ENCODE peak calls at places on chromosomes 11 and 22, in six cellular contexts. U is stomach, Q is right atrium auricular region, Z is testis, C is lower lobe of right lung, K is MM.1S. N is an unnamed sample.

GRCh38 chr11:72491001-72491400 is 56.7 kb upstream of the CLPB start:
- DNase-seq in U (no peak), Q (no peak), Z (no peak), C (no peak), K (no peak), N (no peak)

GRCh38 chr11:57785072-57785471 is 23.5 kb downstream of the CTNND1 start:
- DNase-seq in U (no peak), Q (no peak), Z (no peak), C (no peak), K (no peak), N (no peak)

GRCh38 chr22:33921576-33922181 is 1.4 kb upstream of the LARGE1 start:
- DNase-seq in U (peak), Q (peak), Z (peak), C (peak), K (peak), N (peak)

GRCh38 chr11:69460540-69461257 is 20.8 kb upstream of the LINC01488 start:
- DNase-seq in U (no peak), Q (no peak), Z (no peak), C (peak), K (no peak), N (no peak)

GRCh38 chr11:363948-364761 is 5.1 kb upstream of the B4GALNT4 start:
- DNase-seq in U (peak), Q (no peak), Z (no peak), C (peak), K (peak), N (peak)

GRCh38 chr11:132072044-132072879 is 701.8 kb downstream of the NTM start:
- DNase-seq in U (no peak), Q (no peak), Z (no peak), C (no peak), K (no peak), N (no peak)

GRCh38 chr22:31692186-31692886 is 30.3 kb upstream of the PISD start:
- DNase-seq in U (no peak), Q (no peak), Z (no peak), C (no peak), K (no peak), N (no peak)

GRCh38 chr11:131025020-131025419 is 108.7 kb upstream of the SNX19 start:
- DNase-seq in U (no peak), Q (no peak), Z (no peak), C (no peak), K (no peak), N (peak)

GRCh38 chr22:32746715-32747114 is 54.8 kb upstream of the TIMP3 start:
- DNase-seq in U (no peak), Q (no peak), Z (peak), C (no peak), K (no peak), N (no peak)

GRCh38 chr11:17014321-17014773 is at the start of gene PLEKHA7:
- DNase-seq in U (peak), Q (no peak), Z (no peak), C (no peak), K (no peak), N (peak)

GRCh38 chr11:124961972-124962609 is 8.1 kb downstream of the CCDC15 start:
- DNase-seq in U (no peak), Q (no peak), Z (no peak), C (no peak), K (peak), N (no peak)

GRCh38 chr22:40449676-40450035 is 79.3 kb downstream of the SGSM3 start:
- DNase-seq in U (no peak), Q (no peak), Z (no peak), C (no peak), K (no peak), N (no peak)

GRCh38 chr11:69297926-69298777 is 4.2 kb downstream of the MYEOV start:
- DNase-seq in U (peak), Q (peak), Z (peak), C (peak), K (peak), N (no peak)

GRCh38 chr11:45098929-45099328 is 47.5 kb upstream of the PRDM11 start:
- DNase-seq in U (no peak), Q (peak), Z (no peak), C (no peak), K (no peak), N (no peak)

GRCh38 chr11:73404048-73404447 is 27.8 kb downstream of the RELT start:
- DNase-seq in U (peak), Q (no peak), Z (peak), C (peak), K (no peak), N (peak)

GRCh38 chr11:34345991-34346480 is 11.8 kb downstream of the ABTB2 start:
- DNase-seq in U (no peak), Q (peak), Z (peak), C (no peak), K (no peak), N (no peak)

GRCh38 chr11:101158119-101158518 is 28.5 kb upstream of the PGR start:
- DNase-seq in U (no peak), Q (no peak), Z (no peak), C (no peak), K (no peak), N (no peak)

GRCh38 chr11:20474176-20474950 is 86.8 kb downstream of the PRMT3 start:
- DNase-seq in U (no peak), Q (no peak), Z (no peak), C (no peak), K (no peak), N (peak)

GRCh38 chr22:46569848-46570695 is 32.7 kb upstream of the CELSR1 start:
- DNase-seq in U (no peak), Q (no peak), Z (no peak), C (peak), K (no peak), N (peak)

GRCh38 chr11:15933896-15934625 is 422.3 kb downstream of the SOX6 start:
- DNase-seq in U (no peak), Q (peak), Z (no peak), C (no peak), K (no peak), N (peak)

GRCh38 chr11:79081441-79082124 is 359.2 kb downstream of the TENM4 start:
- DNase-seq in U (no peak), Q (no peak), Z (no peak), C (no peak), K (no peak), N (no peak)

GRCh38 chr11:71244116-71244815 is 8.1 kb downstream of the SHANK2 start:
- DNase-seq in U (peak), Q (no peak), Z (no peak), C (no peak), K (no peak), N (peak)

DNA sequence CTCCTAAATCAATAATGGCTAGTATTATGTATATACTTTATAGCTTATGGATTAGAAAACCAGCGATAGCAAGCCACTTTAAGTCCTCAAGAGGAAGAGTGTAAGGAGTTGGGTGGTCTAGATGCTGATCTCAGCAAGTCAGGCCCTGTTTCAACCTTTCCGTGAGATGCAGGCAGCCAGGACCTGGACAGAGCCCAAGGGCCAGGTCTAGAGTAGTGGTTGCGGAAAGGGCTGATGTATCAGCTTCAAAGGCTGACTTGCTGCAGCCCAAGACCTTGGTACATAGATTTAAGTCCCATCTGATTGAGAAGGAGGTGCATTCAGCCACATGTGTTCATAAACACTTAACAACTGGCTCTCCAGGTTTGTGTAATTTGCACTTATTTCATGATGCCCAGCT is 33.4 kb downstream of the FLI1 start:
- DNase-seq in U (no peak), Q (no peak), Z (no peak), C (no peak), K (no peak), N (no peak)
- H3K27ac ChIP-seq in U (no peak), Q (peak), Z (no peak), C (peak), K (peak), N (no peak)

GRCh38 chr22:38717244-38717643 is 11.5 kb downstream of the GTPBP1 start:
- DNase-seq in U (no peak), Q (no peak), Z (no peak), C (no peak), K (no peak), N (no peak)

GRCh38 chr22:38716827-38717226 is 11.1 kb downstream of the GTPBP1 start:
- DNase-seq in U (no peak), Q (no peak), Z (no peak), C (no peak), K (peak), N (no peak)

GRCh38 chr22:38720350-38720749 is 14.6 kb downstream of the GTPBP1 start:
- DNase-seq in U (no peak), Q (no peak), Z (no peak), C (no peak), K (no peak), N (no peak)

GRCh38 chr22:38719196-38719595 is 13.5 kb downstream of the GTPBP1 start:
- DNase-seq in U (no peak), Q (no peak), Z (no peak), C (no peak), K (no peak), N (no peak)

GRCh38 chr22:38718414-38718813 is 12.7 kb downstream of the GTPBP1 start:
- DNase-seq in U (peak), Q (no peak), Z (no peak), C (peak), K (no peak), N (peak)
- TF ChIP-seq CTCF in U (peak), Q (peak), Z (no peak), C (peak), K (no peak), N (peak)

GRCh38 chr22:29201722-29202230 is 3.9 kb upstream of the EMID1 start:
- DNase-seq in U (no peak), Q (no peak), Z (no peak), C (no peak), K (no peak), N (no peak)
- H3K27ac ChIP-seq in U (peak), Q (no peak), Z (no peak), C (peak), K (peak), N (peak)

DNA sequence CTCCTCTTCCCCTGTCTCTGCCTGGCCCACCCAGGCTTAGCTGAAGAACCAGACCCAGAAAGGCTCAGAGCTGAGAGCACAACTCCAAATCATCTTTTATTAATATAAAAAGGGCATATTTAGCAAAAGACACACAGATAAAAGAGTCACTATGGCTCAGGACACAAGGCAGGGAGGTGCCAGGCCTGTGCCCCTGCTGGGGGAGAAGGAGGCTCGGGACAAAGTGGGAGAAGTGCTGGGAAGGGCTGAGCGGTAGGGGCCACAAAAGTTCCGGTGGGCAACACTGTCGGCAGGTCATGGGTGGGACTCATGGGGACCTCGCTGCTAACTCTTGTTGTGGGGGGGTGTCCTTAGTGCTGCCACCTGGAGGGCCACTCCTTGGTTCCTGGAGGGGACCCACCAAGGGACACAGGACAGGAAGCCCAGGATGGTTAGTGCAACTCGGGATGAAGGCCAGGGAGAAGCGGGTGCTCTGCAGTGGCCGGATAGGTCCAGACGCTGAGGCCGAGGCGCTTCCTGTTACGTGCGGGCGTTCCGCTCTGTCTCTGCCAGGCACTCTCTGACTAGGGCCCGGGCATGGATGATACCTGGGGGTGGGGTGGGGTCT is 1.4 kb upstream of the PITPNM1 start:
- DNase-seq in U (peak), Q (no peak), Z (no peak), C (no peak), K (no peak), N (no peak)
- TF ChIP-seq CTCF in U (peak), Q (peak), Z (no peak), C (no peak), K (no peak), N (peak)

GRCh38 chr11:113087716-113088115 is 126.5 kb downstream of the NCAM1 start:
- DNase-seq in U (no peak), Q (no peak), Z (no peak), C (no peak), K (no peak), N (no peak)

GRCh38 chr11:113085446-113085845 is 124.2 kb downstream of the NCAM1 start:
- DNase-seq in U (no peak), Q (no peak), Z (no peak), C (no peak), K (no peak), N (no peak)

GRCh38 chr11:113096661-113097060 is 135.4 kb downstream of the NCAM1 start:
- DNase-seq in U (no peak), Q (no peak), Z (no peak), C (no peak), K (no peak), N (no peak)

GRCh38 chr11:113091578-113091844 is 130.3 kb downstream of the NCAM1 start:
- DNase-seq in U (no peak), Q (no peak), Z (no peak), C (no peak), K (no peak), N (no peak)

DNA sequence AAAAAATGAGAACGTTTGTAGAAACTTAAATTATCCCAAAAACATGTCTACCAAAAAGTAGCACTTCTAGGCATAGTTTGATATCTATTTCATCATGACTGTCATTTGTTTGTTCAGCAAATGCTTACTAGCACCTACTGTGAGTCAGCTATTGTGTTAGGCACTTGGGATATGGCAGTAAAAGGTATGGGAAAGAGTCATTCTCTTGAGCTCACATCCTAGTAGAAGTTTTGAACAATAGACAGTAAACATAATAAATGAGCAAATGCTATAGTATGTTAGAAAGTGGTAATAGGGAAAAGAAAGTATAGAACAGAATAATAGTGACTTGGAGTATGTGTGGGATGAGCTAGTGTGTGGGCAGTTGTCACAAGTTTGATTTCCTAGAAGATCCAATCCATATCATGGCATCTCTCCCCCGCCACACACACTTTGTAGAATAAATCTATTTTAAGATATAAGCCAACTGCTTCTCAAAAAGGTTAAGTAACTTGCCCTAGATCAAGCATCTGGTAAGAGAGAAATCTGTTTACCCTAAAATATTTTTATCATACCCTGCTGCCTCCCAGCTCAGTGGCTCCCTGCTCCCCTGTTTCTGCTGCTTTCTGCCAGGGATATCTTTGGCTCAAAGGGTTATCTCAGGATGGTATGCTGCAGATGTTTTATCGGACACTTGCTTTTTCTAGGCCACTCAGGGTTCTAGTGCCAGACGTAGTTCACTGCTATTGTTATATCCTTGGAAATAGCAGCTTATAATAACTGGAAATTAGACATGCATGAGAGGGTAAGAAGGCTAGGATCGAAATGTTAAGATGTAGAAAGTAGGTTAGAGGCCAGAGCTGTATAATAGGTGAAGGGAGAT is 129.7 kb downstream of the NCAM1 start:
- DNase-seq in U (no peak), Q (no peak), Z (no peak), C (no peak), K (no peak), N (no peak)
- H3K27ac ChIP-seq in U (no peak), Q (peak), Z (no peak), C (no peak), K (no peak), N (no peak)

GRCh38 chr11:123020968-123021367 is 39.3 kb upstream of the BSX start:
- DNase-seq in U (no peak), Q (no peak), Z (peak), C (peak), K (peak), N (peak)
- TF ChIP-seq CTCF in U (no peak), Q (peak), Z (no peak), C (peak), K (peak), N (peak)

GRCh38 chr22:25757686-25758085 is 15.7 kb downstream of the MYO18B start:
- DNase-seq in U (no peak), Q (no peak), Z (no peak), C (no peak), K (no peak), N (no peak)
- H3K27ac ChIP-seq in U (no peak), Q (peak), Z (no peak), C (no peak), K (no peak), N (no peak)

DNA sequence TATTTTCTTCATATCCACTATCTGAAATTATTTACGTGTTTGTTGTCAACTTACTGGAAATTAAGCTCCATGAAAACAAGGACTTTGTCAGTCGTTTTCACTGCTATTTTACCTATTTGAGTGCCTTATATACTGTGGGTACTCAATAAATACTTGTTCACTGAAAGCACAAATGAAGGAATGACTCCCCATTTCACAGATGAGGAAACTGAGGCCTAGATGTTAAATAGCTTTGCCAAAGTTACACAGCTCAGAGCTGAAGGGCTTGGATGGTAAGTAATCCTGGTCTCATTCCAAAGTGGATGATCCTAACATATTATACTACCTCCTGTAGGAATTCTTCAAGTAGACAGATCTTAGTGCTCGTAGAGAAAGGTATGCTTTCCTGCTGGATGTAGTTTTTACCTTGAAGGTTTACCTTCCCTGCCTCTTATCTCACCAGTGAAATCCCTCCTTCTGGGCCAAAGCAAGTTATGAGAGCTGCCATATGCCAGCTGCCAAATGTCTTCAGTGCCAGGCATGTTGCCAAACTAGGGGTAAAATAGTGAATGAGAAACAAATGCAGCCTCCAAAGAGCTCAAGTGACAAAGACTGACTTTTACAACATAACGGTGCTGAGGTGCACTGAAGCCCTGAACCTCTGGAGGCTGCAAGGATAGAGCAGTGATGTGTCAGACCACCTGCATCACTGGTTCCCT is 129.7 kb downstream of the TRIM44 start:
- DNase-seq in U (peak), Q (no peak), Z (no peak), C (no peak), K (no peak), N (no peak)
- TF ChIP-seq CTCF in U (no peak), Q (no peak), Z (no peak), C (no peak), K (no peak), N (no peak)

GRCh38 chr11:18623707-18624106 is 10.4 kb downstream of the SPTY2D1 start:
- DNase-seq in U (no peak), Q (no peak), Z (no peak), C (no peak), K (no peak), N (no peak)

GRCh38 chr11:18615628-18616392 is 16.2 kb downstream of the MISFA start:
- DNase-seq in U (no peak), Q (no peak), Z (no peak), C (no peak), K (no peak), N (no peak)

GRCh38 chr11:18614667-18615066 is 15.1 kb downstream of the MISFA start:
- DNase-seq in U (no peak), Q (no peak), Z (no peak), C (no peak), K (no peak), N (no peak)

GRCh38 chr11:18617688-18618340 is 16.3 kb downstream of the SPTY2D1 start:
- DNase-seq in U (no peak), Q (no peak), Z (no peak), C (no peak), K (peak), N (no peak)

DNA sequence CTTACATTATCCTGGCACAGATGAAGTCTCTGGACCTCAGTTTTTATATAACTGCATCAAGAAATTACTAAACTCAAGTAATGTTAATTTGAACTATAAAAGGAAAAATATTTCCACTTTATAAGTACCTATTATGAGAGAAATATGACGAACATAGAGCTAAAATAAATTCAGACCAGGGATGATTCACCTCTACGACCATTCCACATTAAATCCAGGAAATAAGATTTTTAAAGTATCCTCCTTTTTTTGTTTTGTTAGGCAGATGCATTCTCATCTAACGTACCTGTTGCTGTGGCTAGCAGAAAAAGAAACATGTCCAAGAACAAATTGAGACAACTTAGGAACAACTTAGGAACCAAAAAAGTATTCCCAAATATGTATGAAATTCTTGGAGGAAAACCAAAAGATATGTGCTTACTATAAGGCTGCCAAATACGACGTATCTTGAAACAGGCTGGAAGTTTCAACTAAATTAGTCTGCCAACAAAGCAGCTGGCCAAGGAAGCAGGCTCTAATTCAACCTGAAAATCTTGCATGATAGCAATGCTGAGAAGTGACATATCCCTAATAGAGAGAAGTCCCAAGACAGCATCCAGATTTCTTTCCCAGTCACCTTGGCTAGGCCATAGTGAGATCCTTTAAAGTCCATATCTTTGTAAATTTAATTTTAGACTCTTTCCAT is 15.7 kb downstream of the SPTY2D1 start:
- DNase-seq in U (no peak), Q (no peak), Z (no peak), C (no peak), K (no peak), N (no peak)
- H3K27ac ChIP-seq in U (peak), Q (peak), Z (peak), C (peak), K (no peak), N (no peak)

GRCh38 chr11:27909386-27909785 is 198.6 kb downstream of the KIF18A start:
- DNase-seq in U (no peak), Q (no peak), Z (no peak), C (no peak), K (no peak), N (no peak)
- TF ChIP-seq CTCF in U (no peak), Q (no peak), Z (no peak), C (no peak), K (no peak), N (no peak)

N was measured in endodermal cell.